ENCODE peak calls at places on chromosomes 2 and 18, in six cellular contexts. A is GM12892, H is K562, V is H1, F is GM12878, D is HepG2. N is an unnamed sample.

GRCh38 chr2:65129613-65130439 is at the start of gene RAB1A:
- DNase-seq in A (peak), H (peak), V (peak), F (peak), D (peak), N (peak)

GRCh38 chr18:35862115-35862640 is 110.3 kb upstream of the RMP24 start:
- DNase-seq in A (no peak), H (no peak), V (peak), F (no peak), D (no peak), N (no peak)

GRCh38 chr2:219514196-219514761 is at the start of gene ASIC4:
- DNase-seq in A (no peak), H (peak), V (no peak), F (no peak), D (no peak), N (no peak)

GRCh38 chr2:8469709-8470493 is 212.0 kb upstream of the ID2 start:
- DNase-seq in A (no peak), H (no peak), V (no peak), F (no peak), D (no peak), N (no peak)

GRCh38 chr2:66814916-66815315 is 380.0 kb downstream of the MEIS1 start:
- DNase-seq in A (no peak), H (no peak), V (no peak), F (no peak), D (no peak), N (no peak)

GRCh38 chr18:58417752-58418151 is 211.1 kb downstream of the ALPK2 start:
- DNase-seq in A (no peak), H (no peak), V (no peak), F (no peak), D (peak), N (no peak)

GRCh38 chr2:53622141-53622540 is 145.5 kb upstream of the CHAC2 start:
- DNase-seq in A (no peak), H (no peak), V (no peak), F (no peak), D (no peak), N (no peak)

GRCh38 chr2:170770008-170770303 is 222 bp upstream of the ERICH2 start:
- DNase-seq in A (no peak), H (no peak), V (no peak), F (no peak), D (no peak), N (no peak)

GRCh38 chr2:6864938-6865345 is 765 bp downstream of the CMPK2 start:
- DNase-seq in A (no peak), H (no peak), V (peak), F (no peak), D (no peak), N (no peak)

GRCh38 chr2:239184968-239185903 is 215.6 kb downstream of the HDAC4 start:
- DNase-seq in A (no peak), H (no peak), V (no peak), F (no peak), D (no peak), N (no peak)

GRCh38 chr2:191604154-191604553 is 73.8 kb upstream of the NABP1 start:
- DNase-seq in A (no peak), H (no peak), V (no peak), F (no peak), D (no peak), N (no peak)

GRCh38 chr18:57437782-57438668 is 2.9 kb downstream of the ONECUT2 start:
- DNase-seq in A (no peak), H (no peak), V (peak), F (no peak), D (peak), N (no peak)

GRCh38 chr2:40457846-40458245 is 6.0 kb upstream of the SLC8A1 start:
- DNase-seq in A (no peak), H (no peak), V (no peak), F (no peak), D (no peak), N (no peak)

GRCh38 chr2:64838817-64839216 is 150.4 kb upstream of the SLC1A4 start:
- DNase-seq in A (no peak), H (no peak), V (no peak), F (no peak), D (no peak), N (no peak)

GRCh38 chr18:45652703-45653490 is 37.6 kb downstream of the SLC14A2 start:
- DNase-seq in A (no peak), H (no peak), V (no peak), F (no peak), D (no peak), N (no peak)

GRCh38 chr2:228699400-228699799 is 517.9 kb upstream of the SPHKAP start:
- DNase-seq in A (no peak), H (no peak), V (no peak), F (no peak), D (no peak), N (no peak)

GRCh38 chr18:42807852-42808251 is 307.6 kb downstream of the RIT2 start:
- DNase-seq in A (no peak), H (no peak), V (no peak), F (no peak), D (no peak), N (no peak)

GRCh38 chr18:22838639-22839487 is 94.3 kb upstream of the RBBP8 start:
- DNase-seq in A (no peak), H (no peak), V (no peak), F (peak), D (no peak), N (no peak)

GRCh38 chr2:26647981-26648380 is 6.8 kb upstream of the CIB4 start:
- DNase-seq in A (no peak), H (no peak), V (peak), F (no peak), D (no peak), N (no peak)

GRCh38 chr18:33711514-33711913 is 133.5 kb downstream of the ASXL3 start:
- DNase-seq in A (no peak), H (no peak), V (no peak), F (no peak), D (no peak), N (no peak)

GRCh38 chr18:79944746-79945117 is 6.7 kb downstream of the SLC66A2 start:
- DNase-seq in A (no peak), H (peak), V (no peak), F (no peak), D (no peak), N (no peak)

GRCh38 chr2:237650455-237650850 is 23.1 kb downstream of the LRRFIP1 start:
- DNase-seq in A (no peak), H (no peak), V (peak), F (no peak), D (no peak), N (no peak)

GRCh38 chr2:167784071-167784400 is 463.4 kb downstream of the STK39 start:
- DNase-seq in A (no peak), H (no peak), V (no peak), F (no peak), D (no peak), N (no peak)

GRCh38 chr2:11715987-11716652 is 30.3 kb upstream of the LPIN1 start:
- DNase-seq in A (no peak), H (no peak), V (no peak), F (no peak), D (no peak), N (no peak)

GRCh38 chr2:62660582-62661262 is 44.8 kb upstream of the EHBP1 start:
- DNase-seq in A (no peak), H (no peak), V (no peak), F (no peak), D (no peak), N (no peak)

GRCh38 chr2:179253226-179253625 is 11.4 kb downstream of the SESTD1 start:
- DNase-seq in A (no peak), H (no peak), V (no peak), F (no peak), D (no peak), N (no peak)

GRCh38 chr2:16104345-16105177 is 164.2 kb downstream of the MYCN start:
- DNase-seq in A (no peak), H (no peak), V (no peak), F (no peak), D (peak), N (no peak)

GRCh38 chr2:63055510-63056308 is 5.1 kb downstream of the OTX1 start:
- DNase-seq in A (no peak), H (no peak), V (peak), F (no peak), D (no peak), N (no peak)

GRCh38 chr2:74952575-74952974 is 5.9 kb upstream of the POLE4 start:
- DNase-seq in A (no peak), H (no peak), V (no peak), F (no peak), D (peak), N (no peak)

GRCh38 chr2:14558382-14558919 is 74.1 kb upstream of the LRATD1 start:
- DNase-seq in A (no peak), H (no peak), V (no peak), F (no peak), D (no peak), N (no peak)

GRCh38 chr2:145798419-145798818 is 1278.5 kb upstream of the ZEB2 start:
- DNase-seq in A (no peak), H (no peak), V (no peak), F (no peak), D (no peak), N (no peak)

GRCh38 chr2:112881217-112882000 is 29.6 kb upstream of the IL37 start:
- DNase-seq in A (peak), H (peak), V (no peak), F (peak), D (peak), N (peak)

GRCh38 chr2:128791983-128792315 is 473.3 kb upstream of the HS6ST1 start:
- DNase-seq in A (no peak), H (no peak), V (no peak), F (no peak), D (no peak), N (no peak)
- TF ChIP-seq TAF1 in A (no peak), H (no peak), V (no peak), F (no peak), D (no peak), N (no peak)

GRCh38 chr2:288743-289361 is 961 bp upstream of the ALKAL2 start:
- DNase-seq in A (no peak), H (no peak), V (no peak), F (no peak), D (no peak), N (no peak)

GRCh38 chr2:289362-290089 is 1.6 kb upstream of the ALKAL2 start:
- DNase-seq in A (no peak), H (peak), V (peak), F (no peak), D (no peak), N (no peak)

GRCh38 chr2:287471-287885 is 413 bp downstream of the ALKAL2 start:
- DNase-seq in A (peak), H (no peak), V (peak), F (no peak), D (no peak), N (peak)

GRCh38 chr2:286774-287392 is 1.0 kb downstream of the ALKAL2 start:
- DNase-seq in A (no peak), H (no peak), V (no peak), F (no peak), D (no peak), N (no peak)

GRCh38 chr2:288002-288742 is at the start of gene ALKAL2:
- DNase-seq in A (peak), H (no peak), V (peak), F (no peak), D (no peak), N (peak)
- TF ChIP-seq POLR2A in A (no peak), H (no peak), V (no peak), F (no peak), D (no peak), N (no peak)

GRCh38 chr2:71100195-71100964 is 29.6 kb downstream of the MCEE start:
- DNase-seq in A (peak), H (peak), V (peak), F (peak), D (peak), N (no peak)
- TF ChIP-seq TAF1 in A (no peak), H (no peak), V (no peak), F (no peak), D (no peak), N (no peak)

GRCh38 chr2:118013724-118014491 is at the start of gene CCDC93:
- DNase-seq in A (peak), H (peak), V (peak), F (peak), D (peak), N (peak)
- TF ChIP-seq POLR2A in A (peak), H (peak), V (peak), F (peak), D (peak), N (peak)

GRCh38 chr2:157355618-157356017 is 30.0 kb upstream of the ERMN start:
- DNase-seq in A (no peak), H (no peak), V (no peak), F (no peak), D (no peak), N (no peak)
- TF ChIP-seq TAF1 in A (no peak), H (no peak), V (no peak), F (no peak), D (no peak), N (no peak)

DNA sequence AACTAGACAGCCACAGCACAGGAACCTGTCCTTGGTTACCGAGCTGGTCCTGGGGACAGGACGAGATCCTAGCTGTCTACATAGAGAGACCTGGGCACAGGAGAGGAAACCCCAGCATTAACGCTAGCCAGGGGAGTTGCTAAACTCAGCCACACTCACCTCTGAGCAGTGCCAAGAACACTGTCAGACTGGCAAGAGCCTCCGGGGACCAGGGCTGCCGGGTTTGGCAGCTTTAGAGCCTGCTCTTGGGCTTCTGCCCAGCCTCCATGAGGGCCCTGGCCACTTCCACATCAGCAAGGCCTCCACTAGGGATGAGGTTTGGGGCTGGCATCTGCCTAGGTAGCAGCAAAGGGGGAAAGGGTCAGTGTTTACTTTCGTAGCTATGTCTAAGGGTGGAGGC is 6.7 kb downstream of the TMBIM1 start:
- DNase-seq in A (no peak), H (no peak), V (no peak), F (no peak), D (no peak), N (no peak)
- TF ChIP-seq POLR2A in A (no peak), H (no peak), V (no peak), F (no peak), D (no peak), N (no peak)

N was measured in GM12891.